ENCODE peak calls at places on chromosomes 2 and 18, in four cellular contexts. B, C, Y and G are unnamed samples.

GRCh38 chr2:186894478-186894877 is 45.5 kb upstream of the ZSWIM2 start:
- DNase-seq in B (no peak), C (no peak), Y (no peak), G (no peak)

GRCh38 chr2:235054497-235054896 is 102.7 kb downstream of the SH3BP4 start:
- DNase-seq in B (no peak), C (no peak), Y (no peak), G (no peak)

GRCh38 chr2:47373747-47374146 is 29.2 kb upstream of the MSH2 start:
- DNase-seq in B (no peak), C (peak; percentile 66), Y (no peak), G (no peak)

GRCh38 chr2:122236152-122236892 is 480.9 kb downstream of the TSN start:
- DNase-seq in B (no peak), C (no peak), Y (peak; percentile 64), G (no peak)

GRCh38 chr2:98376301-98376945 is 30.2 kb downstream of the CNGA3 start:
- DNase-seq in B (no peak), C (no peak), Y (no peak), G (no peak)

GRCh38 chr2:138730497-138731030 is 49.6 kb downstream of the NXPH2 start:
- DNase-seq in B (no peak), C (no peak), Y (no peak), G (no peak)

GRCh38 chr18:46353460-46353859 is 249.3 kb downstream of the HAUS1 start:
- DNase-seq in B (no peak), C (no peak), Y (no peak), G (no peak)

GRCh38 chr2:183474912-183475695 is 350.9 kb downstream of the NUP35 start:
- DNase-seq in B (no peak), C (no peak), Y (no peak), G (no peak)

GRCh38 chr2:165804719-165805118 is 10.7 kb upstream of the GALNT3 start:
- DNase-seq in B (no peak), C (no peak), Y (no peak), G (no peak)

GRCh38 chr2:11250400-11251277 is 93.8 kb downstream of the ROCK2 start:
- DNase-seq in B (no peak), C (no peak), Y (no peak), G (no peak)

GRCh38 chr2:112799291-112799975 is 15.1 kb upstream of the IL1A start:
- DNase-seq in B (no peak), C (no peak), Y (no peak), G (no peak)

GRCh38 chr2:96739051-96739632 is 722 bp downstream of the LMAN2L start:
- DNase-seq in B (no peak), C (peak; percentile 33), Y (no peak), G (no peak)

GRCh38 chr2:46339200-46339599 is 42.0 kb downstream of the EPAS1 start:
- DNase-seq in B (no peak), C (no peak), Y (no peak), G (no peak)

GRCh38 chr2:53104263-53104662 is 663.3 kb upstream of the CHAC2 start:
- DNase-seq in B (no peak), C (no peak), Y (peak; percentile 4), G (no peak)

GRCh38 chr2:35938838-35939237 is 416.7 kb upstream of the CRIM1 start:
- DNase-seq in B (no peak), C (no peak), Y (no peak), G (no peak)

GRCh38 chr2:101679801-101680487 is 17.6 kb upstream of the MAP4K4 start:
- DNase-seq in B (no peak), C (no peak), Y (no peak), G (no peak)

GRCh38 chr18:72867721-72868665 is at the start of gene NETO1:
- DNase-seq in B (no peak), C (no peak), Y (no peak), G (no peak)

GRCh38 chr2:162086904-162087303 is 12.9 kb upstream of the DPP4 start:
- DNase-seq in B (no peak), C (no peak), Y (no peak), G (no peak)

GRCh38 chr2:215540646-215541045 is 104.8 kb upstream of the FN1 start:
- DNase-seq in B (no peak), C (no peak), Y (no peak), G (no peak)

GRCh38 chr2:9714630-9715214 is 83.9 kb upstream of the YWHAQ start:
- DNase-seq in B (no peak), C (peak; percentile 69), Y (no peak), G (no peak)

GRCh38 chr2:37985333-37985732 is 60.2 kb downstream of the RMDN2 start:
- DNase-seq in B (no peak), C (no peak), Y (no peak), G (no peak)

GRCh38 chr2:209525834-209526281 is 102.0 kb downstream of the MAP2 start:
- DNase-seq in B (no peak), C (no peak), Y (no peak), G (no peak)

GRCh38 chr2:65436169-65436824 is 3.9 kb upstream of the SPRED2 start:
- DNase-seq in B (peak; percentile 55), C (peak; percentile 93), Y (peak; percentile 67), G (peak; percentile 71)

GRCh38 chr2:204110250-204111183 is 174.0 kb downstream of the ICOS start:
- DNase-seq in B (no peak), C (no peak), Y (no peak), G (no peak)

GRCh38 chr2:1632006-1632348 is 112.3 kb downstream of the PXDN start:
- DNase-seq in B (no peak), C (no peak), Y (peak; percentile 61), G (no peak)

GRCh38 chr2:42572297-42573081 is 4.1 kb downstream of the MTA3 start:
- DNase-seq in B (no peak), C (no peak), Y (no peak), G (no peak)

GRCh38 chr18:57444301-57444759 is 9.2 kb downstream of the ONECUT2 start:
- DNase-seq in B (no peak), C (no peak), Y (no peak), G (no peak)

GRCh38 chr2:240990726-240991377 is 7.6 kb upstream of the SNED1 start:
- DNase-seq in B (no peak), C (no peak), Y (no peak), G (no peak)

GRCh38 chr2:240992572-240993291 is 5.7 kb upstream of the SNED1 start:
- DNase-seq in B (no peak), C (peak; percentile 20), Y (no peak), G (no peak)

GRCh38 chr2:240989451-240990265 is 8.8 kb upstream of the SNED1 start:
- DNase-seq in B (no peak), C (peak; percentile 34), Y (peak; percentile 20), G (no peak)

GRCh38 chr2:240990266-240990529 is 8.2 kb upstream of the SNED1 start:
- DNase-seq in B (no peak), C (no peak), Y (no peak), G (no peak)

DNA sequence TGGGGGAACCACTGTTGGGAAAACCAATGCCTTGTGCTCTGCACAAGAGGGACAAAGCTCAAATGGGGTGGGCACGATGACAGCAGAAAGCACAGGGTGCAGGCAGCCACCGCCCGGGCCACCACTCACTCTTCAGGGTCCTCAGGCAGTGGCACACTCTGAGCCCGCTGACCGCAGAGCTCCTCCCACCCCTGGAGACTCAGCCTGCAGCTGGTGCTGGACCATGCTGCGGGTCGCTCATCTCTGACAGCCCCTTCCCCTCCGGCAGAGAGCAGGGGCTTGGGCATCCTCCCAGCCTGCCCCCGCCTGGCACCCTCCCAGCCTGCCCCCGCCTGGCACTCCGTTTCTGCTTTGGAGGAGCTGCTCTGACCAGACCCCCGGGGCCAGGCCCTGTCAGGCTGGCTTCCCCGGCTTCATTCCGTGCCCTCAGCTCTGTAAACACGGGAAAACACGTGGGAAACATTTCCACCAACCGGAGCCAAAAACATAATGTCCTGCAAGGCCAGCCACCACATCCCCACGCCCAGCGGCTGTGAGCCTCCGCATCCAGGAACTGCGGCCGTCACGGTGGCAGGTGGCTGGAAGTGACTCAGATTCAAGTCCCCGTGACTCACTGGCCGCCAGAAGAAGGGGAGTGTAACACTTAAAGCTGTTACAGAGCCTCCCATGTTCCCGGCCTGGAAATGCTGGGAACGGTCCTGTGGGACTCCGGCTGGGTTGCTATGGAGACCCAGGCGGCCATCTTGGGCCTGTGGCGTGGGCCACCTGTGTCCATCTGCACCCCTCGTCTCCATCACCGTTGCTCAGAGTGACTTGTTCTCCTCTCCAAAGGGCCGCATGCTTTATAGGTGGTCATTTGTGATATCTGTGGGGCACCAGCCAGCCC is 6.8 kb upstream of the SNED1 start:
- DNase-seq in B (peak; percentile 48), C (peak; percentile 30), Y (peak; percentile 52), G (peak; percentile 98)
- H3K27ac ChIP-seq in B (peak overlapping the region; percentile 60), C (no peak overlapping the region), Y (peak overlapping the region; percentile 8), G (peak overlapping the region; percentile 92)

GRCh38 chr2:218896501-218897393 is 16.1 kb downstream of the WNT10A start:
- DNase-seq in B (no peak), C (no peak), Y (no peak), G (no peak)

GRCh38 chr2:218897394-218898108 is 16.9 kb downstream of the WNT10A start:
- DNase-seq in B (no peak), C (no peak), Y (no peak), G (no peak)

GRCh38 chr2:218894168-218895157 is 13.8 kb downstream of the WNT10A start:
- DNase-seq in B (no peak), C (no peak), Y (no peak), G (no peak)

GRCh38 chr2:218895326-218895725 is 14.7 kb downstream of the WNT10A start:
- DNase-seq in B (no peak), C (no peak), Y (no peak), G (no peak)

GRCh38 chr2:218895758-218896500 is 15.3 kb downstream of the WNT10A start:
- DNase-seq in B (no peak), C (no peak), Y (no peak), G (no peak)
- H3K27me3 ChIP-seq in B (peaks cover 98% of the 10 kb centered on the region), C (peaks cover 2% of the 10 kb centered on the region), Y (no peaks in the 10 kb centered on the region), G (peaks cover 28% of the 10 kb centered on the region)

DNA sequence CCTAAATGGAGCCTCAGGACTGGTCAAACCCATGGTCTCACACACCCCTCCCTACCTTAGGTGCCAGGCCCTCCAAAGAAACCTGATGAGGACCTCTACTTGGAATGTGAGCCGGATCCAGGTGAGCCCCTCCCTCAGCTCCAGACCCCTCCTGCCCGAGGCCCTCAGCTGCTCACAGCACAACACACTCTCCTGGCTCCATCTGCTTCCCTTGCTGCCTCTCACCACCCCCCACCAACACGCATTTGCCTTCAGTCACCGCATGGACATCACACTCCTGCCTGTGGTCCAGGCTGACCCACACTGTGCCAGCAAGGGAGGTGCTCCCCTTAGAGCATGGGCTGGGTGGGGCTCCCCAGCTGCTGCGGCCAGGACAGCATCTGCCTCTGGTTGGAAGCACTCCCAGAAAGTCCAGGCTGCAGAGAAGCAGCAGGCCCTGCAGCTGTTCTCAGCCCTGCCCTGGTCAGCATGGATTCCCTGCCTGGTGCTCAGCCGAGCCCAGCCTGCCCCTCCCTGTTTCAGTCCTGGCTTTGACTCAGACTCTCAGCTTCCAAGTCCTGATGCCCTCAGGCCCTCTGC is 15.1 kb downstream of the SH2D6 start:
- DNase-seq in B (no peak), C (no peak), Y (no peak), G (no peak)
- H3K27ac ChIP-seq in B (peak overlapping the region; percentile 44), C (no peak overlapping the region), Y (peak overlapping the region; percentile 89), G (peak overlapping the region; percentile 19)

DNA sequence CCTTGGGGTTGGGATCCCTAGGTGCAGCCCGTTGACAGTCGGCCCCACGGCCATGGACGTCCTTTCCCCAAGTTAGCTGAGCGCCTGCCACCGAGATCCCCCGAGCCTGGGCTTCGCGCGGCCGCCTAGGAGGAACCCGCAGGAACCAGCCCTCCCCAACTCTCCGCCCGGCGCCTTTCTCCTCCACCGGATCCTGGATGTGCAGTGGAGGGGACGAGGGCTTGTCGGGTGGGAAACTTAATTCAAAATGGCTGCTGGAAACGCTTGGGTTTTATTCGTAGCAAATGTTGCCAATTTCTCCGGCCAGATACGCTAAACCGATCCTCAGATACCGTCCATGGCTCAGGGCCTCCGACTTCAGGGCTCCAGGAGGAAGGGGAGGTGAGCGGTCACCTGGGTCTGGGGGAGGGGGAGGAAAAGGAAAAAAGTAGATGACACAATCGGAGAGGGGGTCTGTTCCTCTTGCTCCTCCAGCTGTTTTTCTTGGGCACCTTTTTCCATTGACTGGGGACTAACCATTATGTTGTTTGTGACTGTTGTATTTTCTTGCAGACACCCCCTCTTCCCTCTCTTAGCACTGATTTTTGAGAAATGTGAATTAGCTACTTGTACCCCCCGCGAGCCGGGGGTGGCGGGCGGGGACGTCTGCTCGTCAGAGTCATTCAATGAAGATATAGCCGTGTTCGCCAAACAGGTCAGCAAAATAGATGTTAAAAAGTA is 4.5 kb downstream of the MEIS1 start:
- DNase-seq in B (no peak), C (no peak), Y (no peak), G (no peak)
- H3K27me3 ChIP-seq in B (peaks cover 15% of the 10 kb centered on the region), C (no peaks in the 10 kb centered on the region), Y (peaks cover 21% of the 10 kb centered on the region), G (no peaks in the 10 kb centered on the region)